ENCODE peak calls at places on chromosomes 4 and X, in six cellular contexts. S is right cardiac atrium; K is GM23338; R is effector memory CD4-positive, alpha-beta T cell; X is AG04450; Q is PC-3. Z is an unnamed sample.

GRCh38 chr4:110959041-110959643 is 336.3 kb upstream of the PITX2 start:
- DNase-seq in S (no peak), K (no peak), R (no peak), X (no peak), Q (no peak), Z (no peak)

GRCh38 chr4:164446516-164446915 is 307.4 kb upstream of the SMIM31 start:
- DNase-seq in S (no peak), K (no peak), R (no peak), X (no peak), Q (peak; percentile 57), Z (no peak)

GRCh38 chr4:111268769-111269414 is 646.0 kb upstream of the PITX2 start:
- DNase-seq in S (no peak), K (no peak), R (no peak), X (no peak), Q (peak; percentile 20), Z (no peak)

GRCh38 chr4:34220601-34221000 is 2023.7 kb downstream of the ARAP2 start:
- DNase-seq in S (no peak), K (no peak), R (no peak), X (no peak), Q (no peak), Z (no peak)

GRCh38 chr4:154928640-154929257 is 147.7 kb downstream of the RBM46 start:
- DNase-seq in S (no peak), K (peak; percentile 65), R (no peak), X (peak; percentile 13), Q (peak; percentile 58), Z (no peak)

GRCh38 chrX:28205126-28205525 is 223.9 kb upstream of the DCAF8L1 start:
- DNase-seq in S (no peak), K (no peak), R (no peak), X (no peak), Q (peak; percentile 28), Z (no peak)

GRCh38 chr4:40986375-40986774 is 228.0 kb downstream of the APBB2 start:
- DNase-seq in S (no peak), K (no peak), R (no peak), X (no peak), Q (no peak), Z (no peak)

GRCh38 chr4:151226004-151226932 is 50.7 kb upstream of the PRSS48 start:
- DNase-seq in S (no peak), K (no peak), R (no peak), X (peak; percentile 60), Q (peak; percentile 80), Z (peak; percentile 54)

GRCh38 chr4:168607215-168607614 is 110.4 kb downstream of the PALLD start:
- DNase-seq in S (no peak), K (no peak), R (no peak), X (no peak), Q (no peak), Z (no peak)

GRCh38 chr4:184382189-184382846 is 92.0 kb downstream of the IRF2 start:
- DNase-seq in S (no peak), K (no peak), R (no peak), X (no peak), Q (no peak), Z (no peak)

GRCh38 chr4:61068745-61069144 is 131.4 kb upstream of the ADGRL3 start:
- DNase-seq in S (no peak), K (no peak), R (no peak), X (no peak), Q (peak; percentile 69), Z (no peak)

GRCh38 chr4:122922877-122923511 is 597 bp upstream of the NUDT6 start:
- DNase-seq in S (peak; percentile 92), K (peak; percentile 94), R (peak; percentile 60), X (peak; percentile 57), Q (peak; percentile 80), Z (peak; percentile 45)

GRCh38 chr4:122921971-122922876 is at the start of gene NUDT6:
- DNase-seq in S (peak; percentile 87), K (peak; percentile 86), R (no peak), X (peak; percentile 6), Q (peak; percentile 56), Z (no peak)

GRCh38 chr4:122920473-122920872 is 1.9 kb downstream of the NUDT6 start:
- DNase-seq in S (no peak), K (no peak), R (no peak), X (no peak), Q (no peak), Z (no peak)

GRCh38 chr4:122917731-122918130 is 4.7 kb downstream of the NUDT6 start:
- DNase-seq in S (no peak), K (no peak), R (no peak), X (no peak), Q (peak; percentile 15), Z (no peak)

GRCh38 chr4:122921300-122921699 is 1.1 kb downstream of the NUDT6 start:
- DNase-seq in S (no peak), K (no peak), R (no peak), X (no peak), Q (no peak), Z (no peak)
- H3K4me3 ChIP-seq in S (peak overlapping the region; percentile 98), K (peak overlapping the region; percentile 87), R (no peak overlapping the region), X (peak overlapping the region; percentile 89), Q (peak overlapping the region; percentile 97), Z (peak overlapping the region; percentile 84)

GRCh38 chrX:118496763-118497079 is 1.1 kb downstream of the DOCK11 start:
- DNase-seq in S (no peak), K (peak; percentile 12), R (no peak), X (no peak), Q (no peak), Z (no peak)

GRCh38 chrX:118498351-118498750 is 2.7 kb downstream of the DOCK11 start:
- DNase-seq in S (no peak), K (no peak), R (no peak), X (no peak), Q (no peak), Z (no peak)

GRCh38 chrX:118498755-118499154 is 3.1 kb downstream of the DOCK11 start:
- DNase-seq in S (no peak), K (no peak), R (no peak), X (no peak), Q (no peak), Z (no peak)

GRCh38 chrX:118495958-118496762 is 545 bp downstream of the DOCK11 start:
- DNase-seq in S (peak; percentile 84), K (peak; percentile 42), R (peak; percentile 62), X (no peak), Q (peak; percentile 44), Z (no peak)

GRCh38 chrX:118497180-118497814 is 1.7 kb downstream of the DOCK11 start:
- DNase-seq in S (no peak), K (no peak), R (no peak), X (no peak), Q (no peak), Z (no peak)
- H3K4me3 ChIP-seq in S (peak overlapping the region; percentile 65), K (peak overlapping the region; percentile 72), R (peak overlapping the region; percentile 65), X (peak overlapping the region; percentile 76), Q (peak overlapping the region; percentile 81), Z (peak overlapping the region; percentile 62)

GRCh38 chr4:102761478-102761790 is 666 bp upstream of the MANBA start:
- DNase-seq in S (no peak), K (no peak), R (no peak), X (no peak), Q (peak; percentile 4), Z (no peak)

GRCh38 chr4:102761902-102762301 is 1.1 kb upstream of the MANBA start:
- DNase-seq in S (no peak), K (peak; percentile 18), R (no peak), X (no peak), Q (no peak), Z (no peak)

GRCh38 chr4:102760645-102761477 is at the start of gene MANBA:
- DNase-seq in S (peak; percentile 94), K (peak; percentile 96), R (peak; percentile 70), X (no peak), Q (peak; percentile 77), Z (no peak)

GRCh38 chr4:102758241-102758871 is 2.4 kb downstream of the MANBA start:
- DNase-seq in S (no peak), K (no peak), R (no peak), X (no peak), Q (peak; percentile 25), Z (no peak)

GRCh38 chr4:102759835-102760644 is 728 bp downstream of the MANBA start:
- DNase-seq in S (no peak), K (peak; percentile 44), R (peak; percentile 41), X (no peak), Q (peak; percentile 30), Z (no peak)
- H3K4me3 ChIP-seq in S (peak overlapping the region; percentile 83), K (peak overlapping the region; percentile 91), R (peak overlapping the region; percentile 89), X (peak overlapping the region; percentile 92), Q (peak overlapping the region; percentile 95), Z (peak overlapping the region; percentile 98)

GRCh38 chrX:44017726-44018125 is 44.5 kb upstream of the NDP start:
- DNase-seq in S (no peak), K (no peak), R (no peak), X (no peak), Q (no peak), Z (no peak)
- H3K4me3 ChIP-seq in S (no peak overlapping the region), K (no peak overlapping the region), R (no peak overlapping the region), X (no peak overlapping the region), Q (no peak overlapping the region), Z (no peak overlapping the region)